ENCODE peak calls at places on chromosomes 16 and 17, in ten cellular contexts. J is AG08395; M is stimulated activated CD4-positive, alpha-beta T cell treated with anti-CD3 and anti-CD28 coated beads, Interleukin-15, amount 100 ng/mL, for 48 hours; K is NCI-H1930; B is heart left ventricle; W is chondrocyte; T is skeletal muscle cell; Z is osteocyte; F is nucleus accumbens; C is NCI-H2107. A is an unnamed sample.

GRCh38 chr17:63503330-63503685 is 19.9 kb upstream of the KCNH6 start:
- DNase-seq in J (no peak), M (no peak), K (no peak), B (no peak), W (no peak), T (no peak), Z (no peak), F (no peak), C (no peak), A (no peak)

GRCh38 chr16:24062270-24062817 is 193.8 kb upstream of the CACNG3 start:
- DNase-seq in J (no peak), M (no peak), K (no peak), B (no peak), W (no peak), T (no peak), Z (peak; percentile 42), F (no peak), C (no peak), A (no peak)

GRCh38 chr16:86833136-86833535 is 254.8 kb downstream of the FOXL1 start:
- DNase-seq in J (no peak), M (no peak), K (no peak), B (no peak), W (no peak), T (no peak), Z (no peak), F (no peak), C (no peak), A (no peak)

GRCh38 chr16:79492036-79492435 is 108.5 kb downstream of the MAF start:
- DNase-seq in J (no peak), M (no peak), K (no peak), B (no peak), W (no peak), T (no peak), Z (no peak), F (no peak), C (no peak), A (no peak)

GRCh38 chr16:57092786-57093301 is 461 bp downstream of the CPNE2 start:
- DNase-seq in J (no peak), M (peak; percentile 26), K (no peak), B (peak; percentile 57), W (no peak), T (no peak), Z (no peak), F (no peak), C (no peak), A (no peak)

GRCh38 chr16:1194665-1195392 is 30.2 kb downstream of the TPSG1 start:
- DNase-seq in J (no peak), M (no peak), K (no peak), B (no peak), W (no peak), T (no peak), Z (no peak), F (no peak), C (no peak), A (no peak)

GRCh38 chr17:45031231-45032149 is 19.9 kb downstream of the DCAKD start:
- DNase-seq in J (no peak), M (no peak), K (no peak), B (no peak), W (no peak), T (no peak), Z (no peak), F (no peak), C (no peak), A (no peak)

GRCh38 chr16:67865318-67865717 is 7.5 kb upstream of the EDC4 start:
- DNase-seq in J (peak; percentile 56), M (no peak), K (no peak), B (no peak), W (no peak), T (no peak), Z (no peak), F (no peak), C (peak; percentile 22), A (no peak)

GRCh38 chr17:70896843-70897242 is 727.5 kb downstream of the KCNJ2 start:
- DNase-seq in J (no peak), M (no peak), K (no peak), B (no peak), W (no peak), T (no peak), Z (no peak), F (no peak), C (no peak), A (no peak)

GRCh38 chr17:18985475-18985874 is 19.1 kb downstream of the FAM83G start:
- DNase-seq in J (no peak), M (no peak), K (no peak), B (no peak), W (no peak), T (no peak), Z (no peak), F (no peak), C (no peak), A (no peak)

GRCh38 chr17:4968916-4969550 is 1.4 kb upstream of the SPAG7 start:
- DNase-seq in J (peak; percentile 76), M (peak; percentile 50), K (no peak), B (no peak), W (no peak), T (peak; percentile 79), Z (peak; percentile 86), F (no peak), C (no peak), A (no peak)